ENCODE peak calls at places on chromosomes 11 and 22, in eight cellular contexts. T is breast epithelium, N is uterus, L is stomach, S is NB4, P is adrenal gland, Y is tibial nerve, X is H54. J is an unnamed sample.

GRCh38 chr22:36467946-36468345 is 13.5 kb downstream of the TXN2 start:
- DNase-seq in Y (no peak), N (no peak), L (no peak), S (peak; percentile 98), X (peak; percentile 50), T (peak; percentile 61), P (no peak), J (no peak)

GRCh38 chr22:38824587-38824986 is 19.2 kb downstream of the NPTXR start:
- DNase-seq in N (no peak), L (peak; percentile 44), X (peak; percentile 40), S (peak; percentile 78), T (no peak), P (peak; percentile 66), Y (peak; percentile 50), J (no peak)

GRCh38 chr11:127491589-127491988 is 491.0 kb upstream of the KIRREL3 start:
- DNase-seq in L (no peak), N (no peak), S (no peak), Y (no peak), P (no peak), T (no peak), X (no peak), J (peak; percentile 34)

GRCh38 chr22:21775061-21775460 is 39.5 kb upstream of the YPEL1 start:
- DNase-seq in X (no peak), Y (no peak), P (peak; percentile 20), T (no peak), S (no peak), L (no peak), N (no peak), J (no peak)

GRCh38 chr11:80925291-80925690 is 1484.5 kb upstream of the TENM4 start:
- DNase-seq in Y (no peak), P (no peak), X (no peak), N (no peak), T (no peak), L (no peak), S (no peak), J (no peak)

GRCh38 chr11:125941606-125942275 is 4.1 kb upstream of the VSIG10L2 start:
- DNase-seq in T (peak; percentile 67), L (peak; percentile 70), P (peak; percentile 57), X (peak; percentile 19), S (peak; percentile 57), Y (peak; percentile 47), N (no peak), J (no peak)

GRCh38 chr22:37275622-37276021 is 6.7 kb upstream of the CYTH4 start:
- DNase-seq in L (no peak), Y (no peak), X (no peak), N (no peak), S (no peak), T (no peak), P (no peak), J (no peak)

GRCh38 chr11:92211576-92212167 is 12.9 kb upstream of the FAT3 start:
- DNase-seq in N (no peak), L (no peak), S (peak; percentile 18), P (no peak), Y (no peak), X (no peak), T (no peak), J (no peak)

GRCh38 chr11:15327786-15328231 is 213.1 kb downstream of the INSC start:
- DNase-seq in Y (peak; percentile 69), P (peak; percentile 52), X (no peak), L (peak; percentile 59), S (peak; percentile 49), N (peak; percentile 23), T (peak; percentile 70), J (peak; percentile 89)

GRCh38 chr11:63535734-63536133 is 874 bp upstream of the PLAAT4 start:
- DNase-seq in T (no peak), L (no peak), Y (no peak), S (peak; percentile 89), N (no peak), P (no peak), X (peak; percentile 33), J (no peak)

GRCh38 chr22:37370306-37370979 is 56.8 kb downstream of the ELFN2 start:
- DNase-seq in P (peak; percentile 32), S (peak; percentile 54), Y (peak; percentile 39), N (no peak), L (peak; percentile 29), X (no peak), T (no peak), J (no peak)

GRCh38 chr22:47631571-47632102 is 869.2 kb downstream of the TBC1D22A start:
- DNase-seq in T (no peak), Y (no peak), X (peak; percentile 56), N (no peak), P (no peak), S (no peak), L (peak; percentile 23), J (peak; percentile 72)

GRCh38 chr22:35065796-35066218 is at the start of gene ISX:
- DNase-seq in S (peak; percentile 48), T (no peak), X (no peak), Y (no peak), L (no peak), P (no peak), N (no peak), J (no peak)
- TF ChIP-seq POLR2A in S (no peak), T (no peak), X (no peak), Y (no peak), L (no peak), P (no peak), N (no peak), J (no peak)

GRCh38 chr22:19797086-19797485 is 36.5 kb downstream of the TBX1 start:
- DNase-seq in L (no peak), S (no peak), X (no peak), P (no peak), T (no peak), Y (no peak), N (no peak), J (no peak)

GRCh38 chr22:19798825-19799224 is 38.2 kb downstream of the TBX1 start:
- DNase-seq in Y (no peak), L (no peak), T (no peak), S (no peak), X (no peak), N (no peak), P (no peak), J (no peak)

GRCh38 chr22:19796169-19796568 is 35.6 kb downstream of the TBX1 start:
- DNase-seq in P (no peak), N (no peak), S (no peak), X (no peak), L (no peak), Y (no peak), T (no peak), J (no peak)

GRCh38 chr22:19798320-19798665 is 37.7 kb downstream of the TBX1 start:
- DNase-seq in P (no peak), L (no peak), N (no peak), Y (no peak), X (no peak), T (no peak), S (no peak), J (no peak)

DNA sequence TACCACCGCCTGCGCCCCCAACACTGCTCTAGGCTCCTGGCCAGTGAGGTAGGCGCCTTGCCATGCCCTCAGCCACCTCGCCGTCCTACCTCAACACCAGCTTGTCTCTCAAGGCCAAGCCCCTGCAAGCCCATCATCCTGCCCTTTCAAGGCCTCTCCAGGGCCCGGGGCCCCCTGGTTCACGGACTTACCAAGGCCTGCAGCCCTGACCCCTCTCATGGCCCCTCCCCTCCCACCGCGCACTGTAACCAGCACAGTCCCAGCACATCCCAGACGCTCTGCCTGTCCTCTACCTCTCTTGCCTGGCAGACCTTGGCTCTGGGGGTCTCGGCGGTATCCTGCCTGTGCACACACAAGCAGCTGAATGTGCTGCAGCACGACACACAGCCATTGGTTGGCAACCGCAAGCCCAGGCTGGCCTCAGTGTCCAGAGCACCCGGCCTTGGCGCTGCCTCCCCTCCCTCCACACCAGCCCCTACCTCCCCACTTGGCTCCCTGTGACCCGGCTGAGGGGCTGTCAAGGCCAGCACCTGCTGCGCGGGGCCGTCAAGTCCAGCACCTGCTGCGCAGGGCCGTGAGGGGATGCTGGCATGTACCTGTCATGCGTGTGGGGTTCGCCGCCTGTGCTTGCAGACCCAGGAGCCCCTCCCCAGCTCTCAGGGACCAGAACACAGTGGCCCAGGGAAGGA is 37.2 kb downstream of the TBX1 start:
- DNase-seq in Y (no peak), X (no peak), T (no peak), S (no peak), L (no peak), N (no peak), P (no peak), J (no peak)
- TF ChIP-seq POLR2A in Y (no peak), X (no peak), T (no peak), S (no peak), L (no peak), N (no peak), P (no peak), J (no peak)

GRCh38 chr11:68751331-68751856 is at the start of gene TESMIN:
- DNase-seq in X (peak; percentile 86), P (peak; percentile 96), N (peak; percentile 77), L (peak; percentile 95), T (peak; percentile 96), Y (peak; percentile 74), S (peak; percentile 93), J (peak; percentile 93)
- TF ChIP-seq POLR2A in X (peak; percentile 41), P (no peak), N (no peak), L (no peak), T (no peak), Y (no peak), S (peak; percentile 76), J (no peak)

GRCh38 chr11:2924381-2924780 is 4.8 kb downstream of the PHLDA2 start:
- DNase-seq in X (no peak), N (no peak), S (no peak), P (no peak), T (peak; percentile 85), Y (no peak), L (peak; percentile 77), J (no peak)

GRCh38 chr11:2922635-2923034 is 6.6 kb downstream of the PHLDA2 start:
- DNase-seq in P (no peak), N (no peak), S (no peak), L (no peak), Y (no peak), X (no peak), T (no peak), J (no peak)

GRCh38 chr11:2924821-2925675 is 4.2 kb downstream of the PHLDA2 start:
- DNase-seq in T (no peak), X (no peak), L (no peak), S (no peak), P (no peak), N (no peak), Y (no peak), J (no peak)

GRCh38 chr11:2921742-2922493 is 7.3 kb downstream of the PHLDA2 start:
- DNase-seq in Y (no peak), P (no peak), X (no peak), L (no peak), N (no peak), S (no peak), T (no peak), J (no peak)

GRCh38 chr11:2923446-2924375 is 5.5 kb downstream of the PHLDA2 start:
- DNase-seq in X (no peak), Y (no peak), T (no peak), L (no peak), N (no peak), S (no peak), P (no peak), J (no peak)
- TF ChIP-seq POLR2A in X (no peak), Y (no peak), T (no peak), L (no peak), N (no peak), S (no peak), P (no peak), J (no peak)